ENCODE peak calls at places on chromosomes 5 and 9, in six cellular contexts. One of them, this sample, is unnamed.

GRCh38 chr5:93926831-93927600 is 185.6 kb upstream of the POU5F2 start:
- DNase-seq in chondrocyte: no peak
- DNase-seq in Calu3: no peak
- DNase-seq in activated CD8-positive, alpha-beta T cell treated with anti-CD3 and anti-CD28 coated beads for 36 hours: no peak
- DNase-seq in tibial nerve: no peak
- DNase-seq in neural crest cell: no peak
- DNase-seq in this sample: no peak

GRCh38 chr9:99430301-99430700 is 208.2 kb downstream of the SEC61B start:
- DNase-seq in Calu3: no peak
- DNase-seq in chondrocyte: no peak
- DNase-seq in activated CD8-positive, alpha-beta T cell treated with anti-CD3 and anti-CD28 coated beads for 36 hours: no peak
- DNase-seq in neural crest cell: no peak
- DNase-seq in tibial nerve: no peak
- DNase-seq in this sample: no peak

GRCh38 chr5:35789732-35790461 is 66.8 kb upstream of the IL7R start:
- DNase-seq in tibial nerve: no peak
- DNase-seq in neural crest cell: no peak
- DNase-seq in Calu3: no peak
- DNase-seq in activated CD8-positive, alpha-beta T cell treated with anti-CD3 and anti-CD28 coated beads for 36 hours: no peak
- DNase-seq in chondrocyte: no peak
- DNase-seq in this sample: no peak

GRCh38 chr5:111231053-111231586 is 6.9 kb downstream of the CAMK4 start:
- DNase-seq in neural crest cell: no peak
- DNase-seq in chondrocyte: no peak
- DNase-seq in tibial nerve: no peak
- DNase-seq in Calu3: no peak
- DNase-seq in activated CD8-positive, alpha-beta T cell treated with anti-CD3 and anti-CD28 coated beads for 36 hours: no peak
- DNase-seq in this sample: no peak

GRCh38 chr9:109251080-109251775 is 69.6 kb downstream of the EPB41L4B start:
- DNase-seq in activated CD8-positive, alpha-beta T cell treated with anti-CD3 and anti-CD28 coated beads for 36 hours: no peak
- DNase-seq in chondrocyte: no peak
- DNase-seq in neural crest cell: no peak
- DNase-seq in Calu3: peak
- DNase-seq in tibial nerve: no peak
- DNase-seq in this sample: no peak

GRCh38 chr9:69122391-69123141 is 51.5 kb upstream of the TJP2 start:
- DNase-seq in tibial nerve: no peak
- DNase-seq in neural crest cell: no peak
- DNase-seq in activated CD8-positive, alpha-beta T cell treated with anti-CD3 and anti-CD28 coated beads for 36 hours: no peak
- DNase-seq in chondrocyte: no peak
- DNase-seq in Calu3: peak
- DNase-seq in this sample: no peak

GRCh38 chr5:78050888-78051287 is 243.6 kb downstream of the AP3B1 start:
- DNase-seq in neural crest cell: no peak
- DNase-seq in activated CD8-positive, alpha-beta T cell treated with anti-CD3 and anti-CD28 coated beads for 36 hours: no peak
- DNase-seq in tibial nerve: no peak
- DNase-seq in Calu3: no peak
- DNase-seq in chondrocyte: no peak
- DNase-seq in this sample: no peak

GRCh38 chr5:102048940-102049339 is 247.1 kb downstream of the SLCO4C1 start:
- DNase-seq in activated CD8-positive, alpha-beta T cell treated with anti-CD3 and anti-CD28 coated beads for 36 hours: no peak
- DNase-seq in chondrocyte: no peak
- DNase-seq in Calu3: no peak
- DNase-seq in tibial nerve: no peak
- DNase-seq in neural crest cell: no peak
- DNase-seq in this sample: no peak

GRCh38 chr5:149761461-149761860 is 31.4 kb downstream of the PPARGC1B start:
- DNase-seq in neural crest cell: no peak
- DNase-seq in Calu3: no peak
- DNase-seq in tibial nerve: no peak
- DNase-seq in chondrocyte: no peak
- DNase-seq in activated CD8-positive, alpha-beta T cell treated with anti-CD3 and anti-CD28 coated beads for 36 hours: no peak
- DNase-seq in this sample: no peak

GRCh38 chr5:149759563-149759962 is 29.5 kb downstream of the PPARGC1B start:
- DNase-seq in chondrocyte: no peak
- DNase-seq in neural crest cell: no peak
- DNase-seq in tibial nerve: no peak
- DNase-seq in Calu3: no peak
- DNase-seq in activated CD8-positive, alpha-beta T cell treated with anti-CD3 and anti-CD28 coated beads for 36 hours: no peak
- DNase-seq in this sample: peak

GRCh38 chr5:149760700-149761187 is 30.6 kb downstream of the PPARGC1B start:
- DNase-seq in tibial nerve: no peak
- DNase-seq in chondrocyte: no peak
- DNase-seq in neural crest cell: no peak
- DNase-seq in activated CD8-positive, alpha-beta T cell treated with anti-CD3 and anti-CD28 coated beads for 36 hours: no peak
- DNase-seq in Calu3: no peak
- DNase-seq in this sample: peak

GRCh38 chr5:149757956-149758355 is 27.8 kb downstream of the PPARGC1B start:
- DNase-seq in chondrocyte: no peak
- DNase-seq in tibial nerve: no peak
- DNase-seq in Calu3: no peak
- DNase-seq in activated CD8-positive, alpha-beta T cell treated with anti-CD3 and anti-CD28 coated beads for 36 hours: no peak
- DNase-seq in neural crest cell: no peak
- DNase-seq in this sample: no peak

DNA sequence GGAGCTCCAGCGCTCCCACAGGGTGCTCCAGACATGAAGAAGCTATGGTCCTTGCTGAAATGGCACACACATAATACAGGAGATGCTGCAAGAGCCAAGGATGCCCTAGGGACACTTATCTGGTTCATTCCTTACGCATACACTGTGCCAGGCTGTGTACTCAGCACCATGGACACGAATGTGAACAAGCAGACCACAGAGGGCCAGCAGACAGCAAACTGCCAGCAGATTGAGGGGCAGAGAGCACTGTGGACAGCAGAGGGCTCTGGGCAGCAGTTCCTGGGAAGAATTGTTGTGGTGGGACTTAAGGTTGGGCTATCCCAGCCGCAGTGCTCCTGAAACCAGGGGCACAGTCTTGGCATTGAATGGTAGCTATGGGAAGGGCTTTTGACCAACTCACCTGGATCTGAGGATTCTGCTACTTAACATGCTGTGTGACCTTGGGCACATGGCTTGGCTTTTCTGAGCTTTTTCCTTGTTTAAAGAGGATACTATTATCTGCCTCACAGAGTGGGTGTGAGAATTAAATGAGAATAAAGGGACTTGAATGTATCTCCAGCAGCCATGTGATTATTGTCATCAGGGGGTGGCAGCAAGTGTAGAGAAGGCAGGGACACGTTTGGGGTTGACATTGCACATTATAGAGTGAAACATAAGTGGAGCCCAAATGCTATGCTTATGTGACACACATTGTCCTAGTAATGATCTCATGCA is 30.0 kb downstream of the PPARGC1B start:
- DNase-seq in chondrocyte: no peak
- DNase-seq in tibial nerve: no peak
- DNase-seq in Calu3: no peak
- DNase-seq in activated CD8-positive, alpha-beta T cell treated with anti-CD3 and anti-CD28 coated beads for 36 hours: no peak
- DNase-seq in neural crest cell: no peak
- DNase-seq in this sample: peak
- TF ChIP-seq CTCF in chondrocyte: peak
- TF ChIP-seq CTCF in tibial nerve: no peak
- TF ChIP-seq CTCF in Calu3: no peak
- TF ChIP-seq CTCF in activated CD8-positive, alpha-beta T cell treated with anti-CD3 and anti-CD28 coated beads for 36 hours: no peak
- TF ChIP-seq CTCF in neural crest cell: no peak
- TF ChIP-seq CTCF in this sample: no peak

DNA sequence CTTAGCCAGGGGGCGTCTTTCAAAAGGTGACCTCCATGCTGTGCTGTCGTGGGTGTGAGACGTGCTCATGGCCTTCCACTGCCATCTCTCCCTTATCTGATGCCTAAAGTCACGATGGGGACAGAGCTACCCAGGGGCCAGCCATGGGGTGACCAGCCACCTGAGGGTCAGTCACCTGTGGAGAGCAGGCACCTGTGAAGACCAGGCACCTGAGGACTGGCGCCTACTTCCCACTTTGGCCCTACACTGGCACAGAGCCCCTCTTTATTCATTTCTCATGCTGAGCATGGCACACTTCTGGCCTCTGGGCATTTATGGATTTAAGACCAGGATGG is 6.4 kb upstream of the EXOC3 start:
- DNase-seq in activated CD8-positive, alpha-beta T cell treated with anti-CD3 and anti-CD28 coated beads for 36 hours: no peak
- DNase-seq in Calu3: no peak
- DNase-seq in neural crest cell: no peak
- DNase-seq in chondrocyte: no peak
- DNase-seq in tibial nerve: no peak
- DNase-seq in this sample: peak
- TF ChIP-seq CTCF in activated CD8-positive, alpha-beta T cell treated with anti-CD3 and anti-CD28 coated beads for 36 hours: no peak
- TF ChIP-seq CTCF in Calu3: no peak
- TF ChIP-seq CTCF in neural crest cell: no peak
- TF ChIP-seq CTCF in chondrocyte: no peak
- TF ChIP-seq CTCF in tibial nerve: no peak
- TF ChIP-seq CTCF in this sample: no peak

GRCh38 chr9:124894741-124895170 is 32.8 kb downstream of the ARPC5L start:
- DNase-seq in activated CD8-positive, alpha-beta T cell treated with anti-CD3 and anti-CD28 coated beads for 36 hours: peak
- DNase-seq in chondrocyte: no peak
- DNase-seq in tibial nerve: no peak
- DNase-seq in neural crest cell: no peak
- DNase-seq in Calu3: no peak
- DNase-seq in this sample: no peak
- TF ChIP-seq CTCF in activated CD8-positive, alpha-beta T cell treated with anti-CD3 and anti-CD28 coated beads for 36 hours: peak
- TF ChIP-seq CTCF in chondrocyte: peak
- TF ChIP-seq CTCF in tibial nerve: no peak
- TF ChIP-seq CTCF in neural crest cell: peak
- TF ChIP-seq CTCF in Calu3: no peak
- TF ChIP-seq CTCF in this sample: no peak

GRCh38 chr5:113330533-113331200 is 104.1 kb downstream of the TSSK1B start:
- DNase-seq in chondrocyte: no peak
- DNase-seq in activated CD8-positive, alpha-beta T cell treated with anti-CD3 and anti-CD28 coated beads for 36 hours: no peak
- DNase-seq in tibial nerve: no peak
- DNase-seq in neural crest cell: no peak
- DNase-seq in Calu3: peak
- DNase-seq in this sample: no peak
- TF ChIP-seq CTCF in chondrocyte: peak
- TF ChIP-seq CTCF in activated CD8-positive, alpha-beta T cell treated with anti-CD3 and anti-CD28 coated beads for 36 hours: peak
- TF ChIP-seq CTCF in tibial nerve: peak
- TF ChIP-seq CTCF in neural crest cell: peak
- TF ChIP-seq CTCF in Calu3: no peak
- TF ChIP-seq CTCF in this sample: peak

DNA sequence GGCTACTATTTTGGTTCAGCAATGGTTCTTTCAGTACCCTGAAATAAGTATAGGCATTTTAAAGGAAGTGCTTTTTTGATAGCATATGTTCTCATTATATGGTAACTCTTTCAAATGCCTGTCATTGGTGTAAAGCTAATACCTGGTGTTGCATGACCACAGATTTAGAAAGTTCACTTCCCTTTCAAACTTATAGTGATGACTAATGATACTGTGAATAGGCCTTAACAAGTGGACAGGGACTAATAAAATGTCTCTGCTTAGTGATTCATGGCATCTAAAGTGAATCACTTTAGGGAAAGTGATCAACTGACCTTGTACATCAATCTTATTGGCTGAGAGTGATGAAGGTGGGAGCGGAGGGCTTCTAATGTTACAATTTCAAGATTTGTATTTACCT is 21.6 kb downstream of the MRPL22 start:
- DNase-seq in chondrocyte: no peak
- DNase-seq in activated CD8-positive, alpha-beta T cell treated with anti-CD3 and anti-CD28 coated beads for 36 hours: no peak
- DNase-seq in neural crest cell: no peak
- DNase-seq in Calu3: no peak
- DNase-seq in tibial nerve: no peak
- DNase-seq in this sample: no peak
- TF ChIP-seq CTCF in chondrocyte: no peak
- TF ChIP-seq CTCF in activated CD8-positive, alpha-beta T cell treated with anti-CD3 and anti-CD28 coated beads for 36 hours: no peak
- TF ChIP-seq CTCF in neural crest cell: no peak
- TF ChIP-seq CTCF in Calu3: no peak
- TF ChIP-seq CTCF in tibial nerve: no peak
- TF ChIP-seq CTCF in this sample: no peak

GRCh38 chr9:88799706-88800682 is 191.3 kb upstream of the S1PR3 start:
- DNase-seq in Calu3: no peak
- DNase-seq in neural crest cell: no peak
- DNase-seq in chondrocyte: no peak
- DNase-seq in activated CD8-positive, alpha-beta T cell treated with anti-CD3 and anti-CD28 coated beads for 36 hours: no peak
- DNase-seq in tibial nerve: no peak
- DNase-seq in this sample: no peak

GRCh38 chr9:88798476-88798875 is 192.8 kb upstream of the S1PR3 start:
- DNase-seq in neural crest cell: no peak
- DNase-seq in Calu3: no peak
- DNase-seq in tibial nerve: no peak
- DNase-seq in activated CD8-positive, alpha-beta T cell treated with anti-CD3 and anti-CD28 coated beads for 36 hours: no peak
- DNase-seq in chondrocyte: no peak
- DNase-seq in this sample: no peak

GRCh38 chr9:88802533-88802932 is 188.7 kb upstream of the S1PR3 start:
- DNase-seq in chondrocyte: no peak
- DNase-seq in activated CD8-positive, alpha-beta T cell treated with anti-CD3 and anti-CD28 coated beads for 36 hours: no peak
- DNase-seq in Calu3: no peak
- DNase-seq in tibial nerve: no peak
- DNase-seq in neural crest cell: no peak
- DNase-seq in this sample: no peak

GRCh38 chr9:88803551-88804288 is 187.5 kb upstream of the S1PR3 start:
- DNase-seq in chondrocyte: no peak
- DNase-seq in Calu3: peak
- DNase-seq in activated CD8-positive, alpha-beta T cell treated with anti-CD3 and anti-CD28 coated beads for 36 hours: no peak
- DNase-seq in neural crest cell: no peak
- DNase-seq in tibial nerve: no peak
- DNase-seq in this sample: no peak

GRCh38 chr9:88801214-88801796 is 190.0 kb upstream of the S1PR3 start:
- DNase-seq in activated CD8-positive, alpha-beta T cell treated with anti-CD3 and anti-CD28 coated beads for 36 hours: no peak
- DNase-seq in Calu3: no peak
- DNase-seq in tibial nerve: no peak
- DNase-seq in chondrocyte: no peak
- DNase-seq in neural crest cell: no peak
- DNase-seq in this sample: no peak
- TF ChIP-seq CTCF in activated CD8-positive, alpha-beta T cell treated with anti-CD3 and anti-CD28 coated beads for 36 hours: no peak
- TF ChIP-seq CTCF in Calu3: no peak
- TF ChIP-seq CTCF in tibial nerve: no peak
- TF ChIP-seq CTCF in chondrocyte: no peak
- TF ChIP-seq CTCF in neural crest cell: no peak
- TF ChIP-seq CTCF in this sample: no peak

This sample was measured in kidney.